ENCODE peak calls at places on chromosomes 12 and 14, in four cellular contexts. One of them, this sample, is unnamed.

GRCh38 chr12:51890135-51890464 is 2.2 kb downstream of the ANKRD33 start:
- DNase-seq in central memory CD4-positive, alpha-beta T cell: no peak
- DNase-seq in B cell: no peak
- DNase-seq in HepG2: no peak
- DNase-seq in this sample: no peak

GRCh38 chr12:26833692-26834168 is 736 bp upstream of the ITPR2 start:
- DNase-seq in central memory CD4-positive, alpha-beta T cell: peak
- DNase-seq in B cell: peak
- DNase-seq in HepG2: no peak
- DNase-seq in this sample: no peak

GRCh38 chr14:77832301-77832700 is 32.4 kb downstream of the ADCK1 start:
- DNase-seq in central memory CD4-positive, alpha-beta T cell: no peak
- DNase-seq in B cell: no peak
- DNase-seq in HepG2: no peak
- DNase-seq in this sample: no peak

GRCh38 chr12:71877335-71878121 is 38.0 kb downstream of the TBC1D15 start:
- DNase-seq in central memory CD4-positive, alpha-beta T cell: no peak
- DNase-seq in B cell: no peak
- DNase-seq in HepG2: no peak
- DNase-seq in this sample: no peak

GRCh38 chr14:91059576-91060471 is 617 bp downstream of the RPS6KA5 start:
- DNase-seq in central memory CD4-positive, alpha-beta T cell: peak
- DNase-seq in B cell: peak
- DNase-seq in HepG2: peak
- DNase-seq in this sample: no peak

GRCh38 chr12:117456076-117456475 is 94.7 kb upstream of the NOS1 start:
- DNase-seq in central memory CD4-positive, alpha-beta T cell: no peak
- DNase-seq in B cell: no peak
- DNase-seq in HepG2: no peak
- DNase-seq in this sample: no peak

GRCh38 chr14:70791971-70792370 is 17.3 kb downstream of the MAP3K9 start:
- DNase-seq in central memory CD4-positive, alpha-beta T cell: no peak
- DNase-seq in B cell: no peak
- DNase-seq in HepG2: no peak
- DNase-seq in this sample: no peak

GRCh38 chr14:32560213-32560857 is 231.2 kb downstream of the AKAP6 start:
- DNase-seq in central memory CD4-positive, alpha-beta T cell: peak
- DNase-seq in B cell: peak
- DNase-seq in HepG2: peak
- DNase-seq in this sample: peak

GRCh38 chr12:48936379-48936979 is 11.2 kb upstream of the FKBP11 start:
- DNase-seq in central memory CD4-positive, alpha-beta T cell: peak
- DNase-seq in B cell: peak
- DNase-seq in HepG2: peak
- DNase-seq in this sample: peak

GRCh38 chr12:113088971-113089756 is 32.6 kb downstream of the DTX1 start:
- DNase-seq in central memory CD4-positive, alpha-beta T cell: peak
- DNase-seq in B cell: no peak
- DNase-seq in HepG2: no peak
- DNase-seq in this sample: no peak

GRCh38 chr12:6570264-6570887 is 2.3 kb upstream of the NOP2 start:
- DNase-seq in central memory CD4-positive, alpha-beta T cell: no peak
- DNase-seq in B cell: peak
- DNase-seq in HepG2: peak
- DNase-seq in this sample: no peak

GRCh38 chr12:95884998-95885397 is 26.2 kb downstream of the SNRPF start:
- DNase-seq in central memory CD4-positive, alpha-beta T cell: no peak
- DNase-seq in B cell: no peak
- DNase-seq in HepG2: peak
- DNase-seq in this sample: no peak

GRCh38 chr14:67187210-67187609 is 2.0 kb upstream of the GARIN2 start:
- DNase-seq in central memory CD4-positive, alpha-beta T cell: no peak
- DNase-seq in B cell: no peak
- DNase-seq in HepG2: peak
- DNase-seq in this sample: peak

GRCh38 chr12:109842021-109842420 is 8.8 kb upstream of the TRPV4 start:
- DNase-seq in central memory CD4-positive, alpha-beta T cell: no peak
- DNase-seq in B cell: no peak
- DNase-seq in HepG2: no peak
- DNase-seq in this sample: no peak

GRCh38 chr14:55122441-55122986 is 6.5 kb upstream of the LGALS3 start:
- DNase-seq in central memory CD4-positive, alpha-beta T cell: no peak
- DNase-seq in B cell: no peak
- DNase-seq in HepG2: peak
- DNase-seq in this sample: peak

GRCh38 chr12:109727039-109727723 is 13.6 kb downstream of the FAM222A start:
- DNase-seq in central memory CD4-positive, alpha-beta T cell: no peak
- DNase-seq in B cell: no peak
- DNase-seq in HepG2: peak
- DNase-seq in this sample: no peak

GRCh38 chr12:100458191-100458590 is 15.5 kb upstream of the NR1H4 start:
- DNase-seq in central memory CD4-positive, alpha-beta T cell: no peak
- DNase-seq in B cell: no peak
- DNase-seq in HepG2: no peak
- DNase-seq in this sample: no peak

GRCh38 chr12:66065146-66065545 is 65.4 kb downstream of the LLPH start:
- DNase-seq in central memory CD4-positive, alpha-beta T cell: no peak
- DNase-seq in B cell: no peak
- DNase-seq in HepG2: no peak
- DNase-seq in this sample: no peak

GRCh38 chr14:54845616-54846015 is 57.0 kb downstream of the GCH1 start:
- DNase-seq in central memory CD4-positive, alpha-beta T cell: no peak
- DNase-seq in B cell: no peak
- DNase-seq in HepG2: no peak
- DNase-seq in this sample: no peak

GRCh38 chr14:67440513-67440912 is 28.5 kb upstream of the PLEK2 start:
- DNase-seq in central memory CD4-positive, alpha-beta T cell: no peak
- DNase-seq in B cell: no peak
- DNase-seq in HepG2: no peak
- DNase-seq in this sample: no peak

GRCh38 chr12:32025906-32026305 is 66.7 kb downstream of the RESF1 start:
- DNase-seq in central memory CD4-positive, alpha-beta T cell: peak
- DNase-seq in B cell: peak
- DNase-seq in HepG2: no peak
- DNase-seq in this sample: no peak

This sample was measured in astrocyte.